ENCODE peak calls at places on chromosomes 12 and 14, in four cellular contexts. G is K562, F is GM12878, H is IMR-90. W is an unnamed sample.

GRCh38 chr14:34843011-34843554 is 32.1 kb downstream of the BAZ1A start:
- DNase-seq in G (peak), F (peak), H (peak), W (peak)

GRCh38 chr14:100398044-100398443 is 74.9 kb downstream of the SLC25A47 start:
- DNase-seq in G (no peak), F (no peak), H (no peak), W (no peak)

GRCh38 chr12:33322519-33322918 is 117.1 kb downstream of the SYT10 start:
- DNase-seq in G (peak), F (no peak), H (no peak), W (no peak)

GRCh38 chr14:49986344-49987014 is 93.6 kb downstream of the ARF6 start:
- DNase-seq in G (no peak), F (no peak), H (peak), W (no peak)

GRCh38 chr12:1890810-1891209 is 27.6 kb downstream of the CACNA2D4 start:
- DNase-seq in G (no peak), F (no peak), H (no peak), W (no peak)

GRCh38 chr14:57060276-57060956 is 208.3 kb downstream of the EXOC5 start:
- DNase-seq in G (peak), F (peak), H (no peak), W (no peak)

GRCh38 chr14:38079268-38079667 is 128.4 kb upstream of the SSTR1 start:
- DNase-seq in G (no peak), F (peak), H (peak), W (no peak)

GRCh38 chr12:97177482-97177881 is 270.4 kb downstream of the NEDD1 start:
- DNase-seq in G (no peak), F (no peak), H (no peak), W (no peak)

GRCh38 chr14:65117795-65118746 is 15.8 kb upstream of the MAX start:
- DNase-seq in G (no peak), F (no peak), H (no peak), W (no peak)

GRCh38 chr12:66188584-66189475 is at the start of gene IRAK3:
- DNase-seq in G (no peak), F (no peak), H (peak), W (peak)

DNA sequence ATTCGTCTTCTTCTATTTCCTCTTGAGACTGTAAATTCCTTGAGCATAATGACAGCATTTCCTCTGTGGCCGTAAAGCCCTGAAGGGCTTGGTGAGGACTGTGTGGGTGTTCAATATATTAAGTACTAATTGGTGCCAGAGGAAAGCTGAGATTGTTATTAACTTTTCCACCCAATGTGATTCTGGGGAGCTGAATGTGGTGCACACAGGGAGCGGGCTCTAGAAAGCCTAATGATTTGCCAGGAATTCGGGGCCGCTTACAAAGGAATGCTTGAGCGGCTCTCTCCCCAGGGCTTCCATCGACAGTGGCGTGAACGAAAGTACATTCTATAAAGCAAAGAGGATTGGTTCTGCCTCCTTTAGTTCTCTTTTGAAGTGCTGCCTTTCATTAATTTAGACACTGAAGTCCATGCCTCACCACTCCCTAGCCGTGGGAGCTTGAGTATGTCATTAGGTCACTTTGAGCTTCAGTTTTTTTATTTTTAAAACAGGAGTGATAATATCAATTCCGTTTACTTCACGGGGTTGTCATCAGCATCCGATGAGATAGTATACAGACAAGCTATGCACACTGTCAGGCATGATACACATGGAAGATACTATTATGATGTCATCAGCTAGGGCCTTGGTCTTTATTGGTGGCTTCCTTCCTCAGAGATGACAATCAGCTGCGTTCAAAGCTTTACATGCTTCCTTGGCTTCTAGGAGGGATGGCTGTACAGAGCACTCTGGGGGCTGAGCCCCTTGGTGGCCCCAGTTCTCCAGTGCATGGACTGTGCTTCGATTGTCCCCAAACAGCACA is 11.0 kb upstream of the GSG1 start:
- DNase-seq in G (no peak), F (no peak), H (no peak), W (no peak)
- TF ChIP-seq FOS in G (no peak), F (no peak), H (no peak), W (no peak)

GRCh38 chr12:116910645-116911449 is at the start of gene FBXW8:
- DNase-seq in G (peak), F (no peak), H (peak), W (peak)
- TF ChIP-seq FOS in G (no peak), F (no peak), H (no peak), W (no peak)

DNA sequence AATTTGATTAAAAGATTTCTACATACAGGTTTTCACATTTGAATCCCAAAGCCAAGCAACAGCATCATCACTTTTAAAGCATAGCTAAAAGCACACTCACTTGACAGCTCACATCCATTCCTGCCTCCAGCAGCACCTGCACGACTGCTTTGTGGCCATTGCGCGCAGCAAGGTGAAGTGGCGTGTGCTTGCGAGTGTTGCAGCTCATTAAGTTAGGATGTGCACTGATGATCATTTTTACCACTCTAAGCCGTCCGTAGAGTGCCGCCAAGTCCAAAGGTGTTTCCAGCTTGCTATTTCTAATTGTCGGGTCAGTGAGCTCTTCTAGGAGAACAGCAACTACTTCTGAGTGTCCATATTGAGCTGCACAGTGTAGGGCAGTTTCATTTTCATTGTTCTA is 158.8 kb downstream of the GARIN6 start:
- DNase-seq in G (no peak), F (no peak), H (no peak), W (no peak)
- TF ChIP-seq FOS in G (no peak), F (no peak), H (no peak), W (no peak)

DNA sequence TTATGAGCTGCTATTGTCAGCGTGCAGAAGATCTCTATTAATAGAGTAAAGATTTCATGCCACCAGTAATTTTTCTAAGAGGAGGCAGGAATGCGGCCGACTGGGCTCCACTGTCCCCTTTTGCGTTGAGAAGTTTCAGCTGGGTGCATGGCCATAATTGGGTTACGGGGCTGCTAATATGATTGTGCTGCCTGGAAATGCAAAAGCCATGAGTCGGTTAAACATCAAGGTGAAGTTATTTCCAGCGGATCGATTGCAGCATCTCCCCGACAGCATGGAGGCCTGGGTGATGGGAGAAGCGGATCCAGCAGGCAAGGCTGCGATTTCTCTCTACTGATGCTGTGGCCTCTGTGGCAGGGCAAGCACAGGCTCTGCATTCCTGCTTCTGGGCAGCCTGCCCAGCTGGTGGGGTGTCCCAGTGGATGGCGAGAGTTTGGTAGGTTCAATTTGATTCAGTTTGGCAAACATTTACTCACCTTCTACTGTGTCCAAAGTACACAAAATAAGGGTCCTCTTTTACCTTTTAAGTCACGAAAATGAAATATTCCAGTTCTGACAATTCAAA is 54.4 kb upstream of the PRMT8 start:
- DNase-seq in G (no peak), F (no peak), H (no peak), W (no peak)
- TF ChIP-seq FOS in G (no peak), F (no peak), H (no peak), W (no peak)

W was measured in endothelial cell of umbilical vein.